ENCODE peak calls at places on chromosomes 6 and 20, in nine cellular contexts. N is epithelial cell of esophagus, R is colonic mucosa, A is brain microvascular endothelial cell, E is OCI-LY7, Y is right atrium auricular region, V is upper lobe of right lung, F is GM12865, Q is dorsolateral prefrontal cortex. H is an unnamed sample.

GRCh38 chr6:42390228-42390934 is 61.3 kb downstream of the TRERF1 start:
- DNase-seq in N (no peak), R (no peak), A (no peak), E (peak; percentile 21), Y (no peak), V (no peak), F (peak; percentile 77), Q (no peak), H (no peak)

GRCh38 chr6:23533311-23533710 is 592.7 kb upstream of the NRSN1 start:
- DNase-seq in N (peak; percentile 40), R (no peak), A (no peak), E (no peak), Y (no peak), V (no peak), F (no peak), Q (no peak), H (no peak)

GRCh38 chr20:40207618-40208017 is 481.4 kb downstream of the MAFB start:
- DNase-seq in N (no peak), R (no peak), A (no peak), E (no peak), Y (no peak), V (no peak), F (no peak), Q (no peak), H (no peak)

GRCh38 chr20:53080969-53081871 is 109.1 kb downstream of the TSHZ2 start:
- DNase-seq in N (peak; percentile 93), R (peak; percentile 32), A (no peak), E (peak; percentile 18), Y (no peak), V (no peak), F (no peak), Q (no peak), H (no peak)

GRCh38 chr6:53728570-53729194 is 63.1 kb upstream of the KLHL31 start:
- DNase-seq in N (peak; percentile 60), R (peak; percentile 40), A (peak; percentile 33), E (peak; percentile 33), Y (no peak), V (no peak), F (peak; percentile 47), Q (peak; percentile 41), H (peak; percentile 18)

GRCh38 chr6:19399406-19399805 is 437.8 kb upstream of the ID4 start:
- DNase-seq in N (no peak), R (no peak), A (peak; percentile 77), E (no peak), Y (no peak), V (no peak), F (no peak), Q (no peak), H (no peak)

GRCh38 chr20:35954907-35955251 is 577 bp upstream of the SCAND1 start:
- DNase-seq in N (peak; percentile 25), R (no peak), A (peak; percentile 38), E (peak; percentile 55), Y (peak; percentile 61), V (no peak), F (peak; percentile 55), Q (no peak), H (no peak)

GRCh38 chr6:167136376-167136775 is 13.5 kb downstream of the CCR6 start:
- DNase-seq in N (no peak), R (no peak), A (no peak), E (no peak), Y (no peak), V (no peak), F (no peak), Q (no peak), H (no peak)

GRCh38 chr6:125791151-125791819 is 525 bp downstream of the NCOA7 start:
- DNase-seq in N (peak; percentile 68), R (peak; percentile 56), A (peak; percentile 52), E (peak; percentile 76), Y (peak; percentile 76), V (no peak), F (peak; percentile 71), Q (peak; percentile 63), H (no peak)

GRCh38 chr6:14464049-14464448 is 346.5 kb downstream of the CD83 start:
- DNase-seq in N (peak; percentile 20), R (no peak), A (no peak), E (no peak), Y (no peak), V (no peak), F (no peak), Q (no peak), H (no peak)

GRCh38 chr6:44263357-44264100 is 1.8 kb downstream of the NFKBIE start:
- DNase-seq in N (peak; percentile 44), R (peak; percentile 56), A (peak; percentile 16), E (peak; percentile 40), Y (no peak), V (no peak), F (peak; percentile 79), Q (no peak), H (no peak)

GRCh38 chr6:44260451-44261297 is 3.3 kb upstream of the SLC35B2 start:
- DNase-seq in N (no peak), R (no peak), A (no peak), E (no peak), Y (no peak), V (no peak), F (peak; percentile 54), Q (peak; percentile 0), H (no peak)

GRCh38 chr6:44261581-44261980 is 3.8 kb downstream of the NFKBIE start:
- DNase-seq in N (no peak), R (no peak), A (no peak), E (no peak), Y (no peak), V (no peak), F (no peak), Q (peak; percentile 0), H (no peak)

GRCh38 chr6:44264154-44265002 is 973 bp downstream of the NFKBIE start:
- DNase-seq in N (no peak), R (peak; percentile 60), A (no peak), E (peak; percentile 90), Y (no peak), V (peak; percentile 79), F (peak; percentile 85), Q (no peak), H (peak; percentile 42)

DNA sequence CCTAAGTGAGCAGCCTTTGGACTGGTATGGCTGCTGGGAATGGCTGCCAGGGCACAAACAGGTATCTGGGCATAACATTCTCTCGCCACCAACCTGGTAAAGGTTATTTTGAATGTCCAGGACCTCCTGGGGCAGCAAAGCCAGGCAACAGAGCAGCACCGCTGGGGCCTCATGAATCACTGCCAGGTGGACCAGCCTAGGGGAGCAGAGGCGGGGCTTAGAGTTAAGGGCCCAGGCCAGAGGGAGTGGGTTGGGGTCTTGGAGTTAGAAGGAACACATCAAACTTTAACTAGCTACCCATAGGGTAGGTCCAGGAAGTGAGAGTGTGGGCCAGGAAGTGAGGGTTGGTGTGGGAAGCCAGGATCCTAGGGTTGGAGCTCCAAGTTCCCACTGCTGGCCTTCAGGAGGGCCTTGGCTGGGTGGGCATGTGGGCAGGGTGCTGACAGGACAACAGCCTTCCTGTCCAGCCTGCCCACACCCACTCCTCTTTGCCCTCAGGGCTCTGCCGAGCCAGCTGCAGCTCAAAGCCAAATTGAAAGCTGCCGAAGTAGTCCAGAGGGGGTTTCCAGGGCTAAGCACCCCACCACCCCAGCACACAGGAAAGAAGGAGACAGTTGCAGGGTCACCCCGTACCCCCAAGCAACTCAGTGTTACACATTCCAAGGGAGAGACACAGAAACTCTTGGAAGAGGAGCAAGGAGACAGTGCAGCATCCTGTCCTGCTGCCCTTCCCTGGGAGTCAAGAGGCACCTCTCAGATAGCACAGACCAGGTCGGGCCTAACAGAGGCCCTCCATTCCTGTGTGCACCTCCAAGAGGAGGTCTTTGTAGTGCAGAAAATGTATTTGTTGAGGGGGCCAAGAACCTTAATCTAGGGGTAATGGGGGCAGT is 2.6 kb downstream of the NFKBIE start:
- DNase-seq in N (no peak), R (no peak), A (no peak), E (no peak), Y (no peak), V (no peak), F (peak; percentile 46), Q (peak; percentile 19), H (no peak)
- H3K4me3 ChIP-seq in N (no peak overlapping the region), R (peak overlapping the region; percentile 92), A (peak overlapping the region; percentile 3), E (peak overlapping the region; percentile 86), Y (no peak overlapping the region), V (peak overlapping the region; percentile 89), F (peak overlapping the region; percentile 95), Q (peak overlapping the region; percentile 93), H (no peak overlapping the region)

GRCh38 chr6:37559060-37559459 is 59.4 kb upstream of the CCDC167 start:
- DNase-seq in N (no peak), R (no peak), A (no peak), E (no peak), Y (no peak), V (no peak), F (no peak), Q (no peak), H (no peak)

GRCh38 chr6:37556884-37557644 is 57.4 kb upstream of the CCDC167 start:
- DNase-seq in N (no peak), R (no peak), A (no peak), E (peak; percentile 51), Y (no peak), V (no peak), F (peak; percentile 87), Q (no peak), H (no peak)

GRCh38 chr6:37558158-37558557 is 58.5 kb upstream of the CCDC167 start:
- DNase-seq in N (no peak), R (no peak), A (no peak), E (no peak), Y (no peak), V (no peak), F (peak; percentile 87), Q (no peak), H (no peak)

GRCh38 chr6:37558646-37559045 is 59.0 kb upstream of the CCDC167 start:
- DNase-seq in N (no peak), R (no peak), A (no peak), E (no peak), Y (no peak), V (no peak), F (no peak), Q (no peak), H (no peak)

DNA sequence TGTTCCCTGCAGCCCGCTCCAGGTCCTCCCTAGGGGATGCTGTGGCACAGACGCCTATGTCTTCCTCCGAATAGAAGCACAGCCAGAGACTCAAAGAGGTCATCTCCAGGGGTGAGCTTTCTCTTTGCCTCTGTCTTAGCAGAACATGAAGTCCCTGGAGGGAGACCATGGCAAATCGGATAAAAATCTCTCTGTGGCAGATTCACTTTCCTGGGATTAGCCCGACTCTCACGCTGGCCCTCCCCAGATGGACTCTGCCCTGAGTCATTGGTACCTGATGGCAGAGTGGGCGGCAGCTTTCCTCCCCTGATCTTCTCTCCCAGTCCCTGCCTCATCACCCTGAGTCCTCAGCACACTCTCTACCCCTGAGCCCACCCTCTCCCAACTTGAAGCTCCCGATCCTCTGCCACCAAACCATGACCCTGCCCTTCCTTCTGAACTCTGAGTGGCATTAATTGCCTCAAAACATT is 58.0 kb upstream of the CCDC167 start:
- DNase-seq in N (no peak), R (no peak), A (no peak), E (no peak), Y (no peak), V (no peak), F (peak; percentile 39), Q (no peak), H (no peak)
- H3K4me3 ChIP-seq in N (no peak overlapping the region), R (no peak overlapping the region), A (no peak overlapping the region), E (no peak overlapping the region), Y (no peak overlapping the region), V (no peak overlapping the region), F (peak overlapping the region; percentile 67), Q (no peak overlapping the region), H (no peak overlapping the region)

GRCh38 chr6:117677553-117678131 is 2.4 kb downstream of the NUS1 start:
- DNase-seq in N (peak; percentile 91), R (no peak), A (peak; percentile 72), E (no peak), Y (no peak), V (no peak), F (no peak), Q (no peak), H (no peak)
- H3K4me3 ChIP-seq in N (peak overlapping the region; percentile 71), R (no peak overlapping the region), A (peak overlapping the region; percentile 1), E (peak overlapping the region; percentile 81), Y (no peak overlapping the region), V (peak overlapping the region; percentile 66), F (peak overlapping the region; percentile 8), Q (no peak overlapping the region), H (no peak overlapping the region)

GRCh38 chr20:63254237-63254535 is at the start of gene NKAIN4:
- DNase-seq in N (no peak), R (no peak), A (no peak), E (no peak), Y (no peak), V (no peak), F (no peak), Q (no peak), H (no peak)
- H3K4me3 ChIP-seq in N (no peak within 1 kb of the TSS), R (no peak within 1 kb of the TSS), A (no peak within 1 kb of the TSS), E (no peak within 1 kb of the TSS), Y (peak within 1 kb of the TSS; percentile 9), V (no peak within 1 kb of the TSS), F (no peak within 1 kb of the TSS), Q (peak within 1 kb of the TSS; percentile 44), H (peak within 1 kb of the TSS; percentile 48)

H was measured in heart right ventricle.